ENCODE peak calls at places on chromosomes 11 and 22, in seven cellular contexts. One of them, this sample, is unnamed.
A peak's percentile ranks its signal among the peaks of the same experiment; 100 is the strongest.

GRCh38 chr11:61787928-61788491 is 4.4 kb downstream of the TMEM258 start:
- DNase-seq in HepG2: peak; percentile 74
- DNase-seq in SK-N-SH: peak; percentile 74
- DNase-seq in GM12878: no peak
- DNase-seq in GM12891: no peak
- DNase-seq in H1: no peak
- DNase-seq in K562: peak; percentile 44
- DNase-seq in this sample: no peak

GRCh38 chr11:64721359-64721699 is 1.7 kb downstream of the NRXN2 start:
- DNase-seq in GM12891: no peak
- DNase-seq in GM12878: no peak
- DNase-seq in SK-N-SH: no peak
- DNase-seq in K562: no peak
- DNase-seq in HepG2: no peak
- DNase-seq in H1: no peak
- DNase-seq in this sample: no peak

GRCh38 chr11:66718320-66718971 is 10.6 kb downstream of the SPTBN2 start:
- DNase-seq in SK-N-SH: no peak
- DNase-seq in GM12891: no peak
- DNase-seq in GM12878: no peak
- DNase-seq in HepG2: peak; percentile 39
- DNase-seq in H1: no peak
- DNase-seq in K562: no peak
- DNase-seq in this sample: no peak

GRCh38 chr11:121929581-121929980 is 186.4 kb downstream of the BLID start:
- DNase-seq in SK-N-SH: peak; percentile 55
- DNase-seq in HepG2: peak; percentile 35
- DNase-seq in K562: no peak
- DNase-seq in H1: no peak
- DNase-seq in GM12891: no peak
- DNase-seq in GM12878: no peak
- DNase-seq in this sample: no peak

GRCh38 chr22:33674357-33674756 is 245.9 kb downstream of the LARGE1 start:
- DNase-seq in K562: no peak
- DNase-seq in HepG2: no peak
- DNase-seq in GM12891: no peak
- DNase-seq in GM12878: no peak
- DNase-seq in H1: no peak
- DNase-seq in SK-N-SH: no peak
- DNase-seq in this sample: no peak

GRCh38 chr11:120283124-120283523 is 42.0 kb upstream of the TLCD5 start:
- DNase-seq in GM12891: no peak
- DNase-seq in H1: no peak
- DNase-seq in K562: no peak
- DNase-seq in GM12878: no peak
- DNase-seq in HepG2: no peak
- DNase-seq in SK-N-SH: no peak
- DNase-seq in this sample: no peak

GRCh38 chr11:66933508-66933907 is 24.7 kb downstream of the PC start:
- DNase-seq in H1: no peak
- DNase-seq in GM12891: no peak
- DNase-seq in K562: no peak
- DNase-seq in HepG2: no peak
- DNase-seq in SK-N-SH: no peak
- DNase-seq in GM12878: no peak
- DNase-seq in this sample: no peak

GRCh38 chr22:45537734-45538181 is 35.1 kb downstream of the FBLN1 start:
- DNase-seq in GM12878: no peak
- DNase-seq in SK-N-SH: peak; percentile 66
- DNase-seq in HepG2: no peak
- DNase-seq in GM12891: no peak
- DNase-seq in H1: no peak
- DNase-seq in K562: no peak
- DNase-seq in this sample: no peak

GRCh38 chr22:29715240-29715639 is 4.6 kb upstream of the CABP7 start:
- DNase-seq in H1: no peak
- DNase-seq in K562: no peak
- DNase-seq in HepG2: no peak
- DNase-seq in GM12878: no peak
- DNase-seq in SK-N-SH: peak; percentile 62
- DNase-seq in GM12891: no peak
- DNase-seq in this sample: no peak

GRCh38 chr11:71917646-71918045 is 10.7 kb downstream of the XNDC1N start:
- DNase-seq in K562: no peak
- DNase-seq in GM12878: no peak
- DNase-seq in GM12891: no peak
- DNase-seq in H1: no peak
- DNase-seq in SK-N-SH: no peak
- DNase-seq in HepG2: no peak
- DNase-seq in this sample: no peak

GRCh38 chr11:111878385-111878765 is 590 bp downstream of the FDXACB1 start:
- DNase-seq in GM12891: no peak
- DNase-seq in K562: no peak
- DNase-seq in GM12878: no peak
- DNase-seq in H1: no peak
- DNase-seq in HepG2: no peak
- DNase-seq in SK-N-SH: no peak
- DNase-seq in this sample: no peak

GRCh38 chr22:45608763-45609180 is 62.9 kb upstream of the ATXN10 start:
- DNase-seq in H1: no peak
- DNase-seq in GM12878: no peak
- DNase-seq in SK-N-SH: no peak
- DNase-seq in GM12891: no peak
- DNase-seq in HepG2: no peak
- DNase-seq in K562: no peak
- DNase-seq in this sample: no peak

GRCh38 chr11:85718991-85719807 is 33.2 kb upstream of the CCDC89 start:
- DNase-seq in HepG2: peak; percentile 3
- DNase-seq in GM12878: no peak
- DNase-seq in K562: no peak
- DNase-seq in H1: peak; percentile 31
- DNase-seq in SK-N-SH: no peak
- DNase-seq in GM12891: no peak
- DNase-seq in this sample: no peak

GRCh38 chr11:46210133-46210636 is 67.3 kb upstream of the CREB3L1 start:
- DNase-seq in SK-N-SH: no peak
- DNase-seq in H1: no peak
- DNase-seq in GM12878: peak; percentile 15
- DNase-seq in HepG2: peak; percentile 27
- DNase-seq in K562: no peak
- DNase-seq in GM12891: peak; percentile 12
- DNase-seq in this sample: peak; percentile 18

GRCh38 chr11:46351606-46352005 is 4.3 kb downstream of the DGKZ start:
- DNase-seq in HepG2: no peak
- DNase-seq in H1: no peak
- DNase-seq in SK-N-SH: no peak
- DNase-seq in GM12878: no peak
- DNase-seq in GM12891: no peak
- DNase-seq in K562: no peak
- DNase-seq in this sample: no peak

GRCh38 chr11:74978041-74978440 is 10.7 kb upstream of the NEU3 start:
- DNase-seq in SK-N-SH: no peak
- DNase-seq in K562: no peak
- DNase-seq in GM12878: no peak
- DNase-seq in GM12891: no peak
- DNase-seq in HepG2: no peak
- DNase-seq in H1: no peak
- DNase-seq in this sample: no peak

GRCh38 chr11:133966924-133967598 is 10.3 kb upstream of the IGSF9B start:
- DNase-seq in H1: no peak
- DNase-seq in HepG2: no peak
- DNase-seq in K562: peak; percentile 46
- DNase-seq in SK-N-SH: peak; percentile 66
- DNase-seq in GM12891: no peak
- DNase-seq in GM12878: no peak
- DNase-seq in this sample: peak; percentile 57

GRCh38 chr11:45880772-45881570 is 4.5 kb upstream of the MAPK8IP1 start:
- DNase-seq in H1: no peak
- DNase-seq in K562: no peak
- DNase-seq in GM12891: no peak
- DNase-seq in HepG2: no peak
- DNase-seq in SK-N-SH: peak; percentile 83
- DNase-seq in GM12878: no peak
- DNase-seq in this sample: no peak

GRCh38 chr11:70846781-70847400 is 405.5 kb downstream of the SHANK2 start:
- DNase-seq in GM12878: no peak
- DNase-seq in GM12891: no peak
- DNase-seq in K562: no peak
- DNase-seq in SK-N-SH: no peak
- DNase-seq in H1: no peak
- DNase-seq in HepG2: no peak
- DNase-seq in this sample: no peak

GRCh38 chr22:21866821-21867527 is 471 bp downstream of the MAPK1 start:
- DNase-seq in GM12878: no peak
- DNase-seq in GM12891: no peak
- DNase-seq in HepG2: no peak
- DNase-seq in K562: peak; percentile 99
- DNase-seq in H1: no peak
- DNase-seq in SK-N-SH: no peak
- DNase-seq in this sample: no peak

GRCh38 chr11:19729141-19729540 is 16.5 kb downstream of the NAV2 start:
- DNase-seq in K562: no peak
- DNase-seq in H1: no peak
- DNase-seq in GM12878: no peak
- DNase-seq in SK-N-SH: no peak
- DNase-seq in HepG2: no peak
- DNase-seq in GM12891: no peak
- DNase-seq in this sample: no peak

GRCh38 chr11:115613986-115614625 is 109.9 kb upstream of the CADM1 start:
- DNase-seq in GM12878: no peak
- DNase-seq in HepG2: peak; percentile 12
- DNase-seq in GM12891: no peak
- DNase-seq in H1: no peak
- DNase-seq in SK-N-SH: no peak
- DNase-seq in K562: no peak
- DNase-seq in this sample: no peak
- TF ChIP-seq POLR2AphosphoS5 in GM12878: no peak
- TF ChIP-seq POLR2AphosphoS5 in HepG2: no peak
- TF ChIP-seq POLR2AphosphoS5 in GM12891: no peak
- TF ChIP-seq POLR2AphosphoS5 in H1: no peak
- TF ChIP-seq POLR2AphosphoS5 in SK-N-SH: no peak
- TF ChIP-seq POLR2AphosphoS5 in K562: no peak
- TF ChIP-seq POLR2AphosphoS5 in this sample: no peak

DNA sequence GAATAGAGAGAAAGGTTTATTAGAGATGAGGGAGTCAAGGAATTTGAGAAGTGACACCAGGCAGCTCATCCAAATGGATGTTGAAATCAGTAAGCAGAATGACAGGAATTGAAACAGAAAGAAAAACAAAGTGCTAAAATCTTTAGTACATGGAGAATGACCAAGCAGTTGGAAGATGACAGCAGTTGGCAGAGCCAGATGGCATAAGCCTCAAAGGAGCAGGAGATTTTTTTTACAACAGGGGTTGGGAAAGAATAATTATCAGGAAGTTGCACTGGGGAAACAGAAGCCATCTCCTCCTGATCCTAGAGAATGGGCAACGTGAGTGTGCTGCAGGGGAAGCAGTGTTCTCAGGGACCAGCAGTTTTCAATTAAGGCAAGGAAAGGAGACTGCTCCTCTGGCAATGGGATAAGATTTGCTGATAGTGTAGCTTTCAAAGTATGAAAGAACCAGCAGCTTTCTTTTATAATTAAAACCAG is 28.9 kb downstream of the RAB39A start:
- DNase-seq in SK-N-SH: peak; percentile 78
- DNase-seq in HepG2: no peak
- DNase-seq in K562: no peak
- DNase-seq in GM12878: peak; percentile 11
- DNase-seq in H1: no peak
- DNase-seq in GM12891: no peak
- DNase-seq in this sample: no peak
- TF ChIP-seq TAF1 in SK-N-SH: no peak
- TF ChIP-seq TAF1 in HepG2: no peak
- TF ChIP-seq TAF1 in K562: no peak
- TF ChIP-seq TAF1 in GM12878: no peak
- TF ChIP-seq TAF1 in H1: no peak
- TF ChIP-seq TAF1 in GM12891: no peak
- TF ChIP-seq TAF1 in this sample: no peak

DNA sequence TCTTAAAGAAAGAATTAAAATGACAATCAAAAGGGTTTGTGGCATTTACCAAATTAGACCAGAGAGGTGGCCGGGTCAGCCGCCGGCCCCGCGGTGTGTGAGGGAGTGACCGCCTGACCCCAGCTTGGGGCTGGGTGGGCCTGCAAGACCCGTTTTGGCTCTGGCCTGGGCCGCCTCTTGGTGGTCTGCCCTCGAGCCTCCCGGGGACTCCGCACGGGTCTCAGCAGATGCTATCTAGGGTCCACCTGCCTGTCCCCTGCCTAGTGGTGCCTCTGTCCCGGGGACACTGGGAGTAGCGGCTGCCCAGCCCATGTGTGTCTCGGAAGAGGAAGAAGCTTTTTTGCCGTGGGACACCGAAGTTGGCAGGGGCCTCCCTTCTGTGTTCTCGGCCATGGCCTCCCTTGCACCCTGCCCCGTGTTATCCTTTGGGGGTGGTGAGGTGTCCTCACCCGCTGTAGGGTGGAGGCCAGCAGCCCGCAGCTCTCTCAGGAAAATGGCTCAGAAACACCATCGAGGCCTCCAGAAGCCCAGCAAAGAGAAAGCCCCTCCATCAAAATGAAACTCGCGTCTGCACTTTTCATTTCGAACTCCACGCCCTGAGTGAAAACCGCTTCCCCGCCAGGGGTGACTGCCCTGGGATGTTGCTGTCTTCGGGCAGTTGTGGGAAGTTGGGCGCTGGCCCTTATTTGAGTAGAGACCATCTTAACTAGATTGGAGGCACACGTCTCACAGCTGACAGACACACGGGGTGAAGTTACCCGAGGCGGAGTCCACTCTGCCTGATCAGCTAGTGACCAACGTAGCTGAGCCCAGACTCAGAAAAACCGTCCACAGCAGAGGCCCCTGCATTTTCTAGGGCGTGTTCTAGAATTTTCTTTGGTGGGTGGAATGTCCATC is 8.0 kb downstream of the CCND1 start:
- DNase-seq in SK-N-SH: no peak
- DNase-seq in GM12878: no peak
- DNase-seq in H1: no peak
- DNase-seq in HepG2: no peak
- DNase-seq in K562: no peak
- DNase-seq in GM12891: no peak
- DNase-seq in this sample: no peak
- TF ChIP-seq POLR2AphosphoS5 in SK-N-SH: no peak
- TF ChIP-seq POLR2AphosphoS5 in GM12878: no peak
- TF ChIP-seq POLR2AphosphoS5 in H1: no peak
- TF ChIP-seq POLR2AphosphoS5 in HepG2: no peak
- TF ChIP-seq POLR2AphosphoS5 in K562: no peak
- TF ChIP-seq POLR2AphosphoS5 in GM12891: no peak
- TF ChIP-seq POLR2AphosphoS5 in this sample: no peak

DNA sequence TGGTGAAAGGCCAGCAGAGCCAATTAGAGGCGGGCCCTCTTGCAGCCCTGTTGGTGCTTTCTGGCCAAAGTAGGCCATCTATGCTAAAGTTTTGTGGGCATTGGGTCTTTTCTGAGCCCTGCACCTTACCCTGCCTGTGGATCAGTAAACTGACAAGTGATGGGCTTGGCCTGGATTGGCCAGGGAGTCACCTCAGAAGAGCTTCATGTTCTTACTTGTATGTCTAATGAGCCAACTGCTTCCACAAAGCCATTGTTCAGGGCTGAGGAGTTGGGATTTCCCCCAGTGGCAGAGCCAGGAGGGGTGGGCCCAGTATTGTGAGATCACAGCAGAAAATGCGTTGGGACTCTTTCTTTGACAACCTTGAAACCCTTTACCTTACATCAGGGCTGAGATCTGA is 90.4 kb downstream of the CWC15 start:
- DNase-seq in H1: no peak
- DNase-seq in SK-N-SH: no peak
- DNase-seq in K562: no peak
- DNase-seq in GM12878: no peak
- DNase-seq in GM12891: no peak
- DNase-seq in HepG2: no peak
- DNase-seq in this sample: no peak
- TF ChIP-seq TAF1 in H1: no peak
- TF ChIP-seq TAF1 in SK-N-SH: no peak
- TF ChIP-seq TAF1 in K562: no peak
- TF ChIP-seq TAF1 in GM12878: no peak
- TF ChIP-seq TAF1 in GM12891: no peak
- TF ChIP-seq TAF1 in HepG2: no peak
- TF ChIP-seq TAF1 in this sample: no peak